ENCODE peak calls at places on chromosomes 2 and 18, in seven cellular contexts. J, K, O, H, E, I and Q are unnamed samples.
A peak's percentile ranks its signal among the peaks of the same experiment; 100 is the strongest.

GRCh38 chr2:126832038-126832437 is 66.7 kb upstream of the TEX51 start:
- DNase-seq in J (no peak), K (no peak), O (no peak), H (no peak), E (no peak), I (no peak), Q (no peak)

GRCh38 chr2:164826293-164827243 is 15.1 kb downstream of the COBLL1 start:
- DNase-seq in J (no peak), K (no peak), O (peak; percentile 71), H (no peak), E (no peak), I (peak; percentile 81), Q (peak; percentile 85)

GRCh38 chr18:28175047-28175929 is 1.6 kb downstream of the CDH2 start:
- DNase-seq in J (no peak), K (no peak), O (peak; percentile 71), H (no peak), E (no peak), I (peak; percentile 74), Q (no peak)

GRCh38 chr2:240139011-240139441 is 1.4 kb downstream of the OTOS start:
- DNase-seq in J (no peak), K (no peak), O (no peak), H (no peak), E (no peak), I (no peak), Q (no peak)

GRCh38 chr18:36662000-36662399 is 166.8 kb downstream of the TPGS2 start:
- DNase-seq in J (no peak), K (no peak), O (no peak), H (no peak), E (no peak), I (no peak), Q (peak; percentile 25)

GRCh38 chr2:237558918-237559645 is 7.3 kb upstream of the PRLH start:
- DNase-seq in J (no peak), K (no peak), O (no peak), H (no peak), E (no peak), I (no peak), Q (peak; percentile 98)

GRCh38 chr2:148586528-148587128 is 57.9 kb upstream of the EPC2 start:
- DNase-seq in J (no peak), K (no peak), O (no peak), H (no peak), E (no peak), I (no peak), Q (no peak)

GRCh38 chr18:69469444-69469919 is 68.8 kb downstream of the DOK6 start:
- DNase-seq in J (peak; percentile 45), K (no peak), O (peak; percentile 29), H (peak; percentile 29), E (peak; percentile 29), I (no peak), Q (peak; percentile 41)

GRCh38 chr2:188285049-188285448 is 6.6 kb upstream of the GULP1 start:
- DNase-seq in J (no peak), K (no peak), O (no peak), H (no peak), E (no peak), I (no peak), Q (no peak)

GRCh38 chr2:128630974-128631697 is 312.5 kb upstream of the HS6ST1 start:
- DNase-seq in J (no peak), K (no peak), O (no peak), H (no peak), E (no peak), I (no peak), Q (no peak)

GRCh38 chr2:8582191-8582849 is 99.5 kb upstream of the ID2 start:
- DNase-seq in J (no peak), K (no peak), O (no peak), H (no peak), E (no peak), I (no peak), Q (no peak)

GRCh38 chr2:69490486-69490885 is 53.3 kb upstream of the NFU1 start:
- DNase-seq in J (no peak), K (no peak), O (no peak), H (no peak), E (no peak), I (no peak), Q (no peak)

GRCh38 chr2:159402790-159403189 is 116.3 kb upstream of the WDSUB1 start:
- DNase-seq in J (no peak), K (no peak), O (no peak), H (no peak), E (no peak), I (peak; percentile 9), Q (no peak)

GRCh38 chr2:159396796-159397195 is 110.3 kb upstream of the WDSUB1 start:
- DNase-seq in J (no peak), K (no peak), O (peak; percentile 13), H (no peak), E (no peak), I (no peak), Q (no peak)

GRCh38 chr2:159399716-159400525 is 113.4 kb upstream of the WDSUB1 start:
- DNase-seq in J (no peak), K (no peak), O (no peak), H (no peak), E (no peak), I (no peak), Q (peak; percentile 35)
- TF ChIP-seq JUND in J (no peak), K (no peak), O (no peak), H (no peak), E (no peak), I (no peak), Q (no peak)

GRCh38 chr2:129721841-129722240 is 257.6 kb upstream of the RAB6C start:
- DNase-seq in J (no peak), K (no peak), O (no peak), H (peak; percentile 20), E (no peak), I (no peak), Q (no peak)

GRCh38 chr2:129720761-129721160 is 258.7 kb upstream of the RAB6C start:
- DNase-seq in J (no peak), K (no peak), O (no peak), H (no peak), E (no peak), I (no peak), Q (no peak)

GRCh38 chr2:129724021-129724757 is 255.3 kb upstream of the RAB6C start:
- DNase-seq in J (no peak), K (no peak), O (no peak), H (no peak), E (no peak), I (no peak), Q (no peak)

GRCh38 chr2:129722306-129723020 is 257.0 kb upstream of the RAB6C start:
- DNase-seq in J (no peak), K (no peak), O (no peak), H (no peak), E (no peak), I (no peak), Q (no peak)

DNA sequence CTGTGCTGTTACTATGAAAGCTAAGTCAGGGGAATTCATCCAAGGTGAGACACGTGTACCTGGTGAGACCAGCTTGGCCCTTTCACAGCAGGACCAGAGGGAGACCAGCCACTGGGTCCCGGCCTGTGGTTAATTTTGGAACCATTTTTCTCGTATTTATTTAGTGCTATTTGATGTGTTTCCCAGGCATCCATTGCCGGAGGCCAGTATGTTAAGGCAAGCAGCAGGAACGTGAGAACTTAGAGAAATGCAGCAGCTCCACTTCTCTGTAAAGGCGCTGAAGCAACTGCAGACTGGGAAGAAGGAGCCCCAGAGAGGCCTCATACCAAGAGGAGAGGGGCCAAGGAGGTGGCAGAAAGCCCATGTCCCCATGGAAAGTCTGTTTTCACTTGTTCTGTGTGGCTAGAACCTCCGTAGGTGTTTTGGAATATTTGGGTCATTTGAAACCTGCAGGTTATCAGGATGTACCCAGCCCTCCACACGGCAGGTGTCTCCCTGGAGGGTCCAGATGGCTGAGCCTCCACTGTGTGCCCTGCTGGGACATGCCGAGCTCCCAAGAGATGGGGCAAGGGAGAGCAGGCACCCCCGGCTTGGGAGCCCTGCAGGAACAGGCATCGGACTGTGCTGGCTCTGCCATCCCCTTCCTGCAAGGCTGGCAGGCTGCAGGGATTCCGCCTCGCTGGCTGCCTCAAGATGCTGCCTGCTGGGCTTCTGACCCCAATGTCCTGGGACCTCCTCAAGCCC is 256.0 kb upstream of the RAB6C start:
- DNase-seq in J (no peak), K (no peak), O (no peak), H (no peak), E (no peak), I (no peak), Q (peak; percentile 55)
- TF ChIP-seq JUND in J (no peak), K (no peak), O (no peak), H (no peak), E (no peak), I (no peak), Q (no peak)

GRCh38 chr18:76426738-76427305 is 68.2 kb downstream of the ZNF516 start:
- DNase-seq in J (peak; percentile 13), K (no peak), O (peak; percentile 72), H (peak; percentile 70), E (no peak), I (peak; percentile 14), Q (peak; percentile 45)

GRCh38 chr18:76431437-76432273 is 63.4 kb downstream of the ZNF516 start:
- DNase-seq in J (no peak), K (no peak), O (no peak), H (peak; percentile 16), E (no peak), I (no peak), Q (no peak)

GRCh38 chr18:76430636-76431035 is 64.4 kb downstream of the ZNF516 start:
- DNase-seq in J (no peak), K (no peak), O (no peak), H (no peak), E (no peak), I (no peak), Q (no peak)

GRCh38 chr18:76429262-76430126 is 65.5 kb downstream of the ZNF516 start:
- DNase-seq in J (no peak), K (no peak), O (no peak), H (no peak), E (no peak), I (no peak), Q (no peak)

DNA sequence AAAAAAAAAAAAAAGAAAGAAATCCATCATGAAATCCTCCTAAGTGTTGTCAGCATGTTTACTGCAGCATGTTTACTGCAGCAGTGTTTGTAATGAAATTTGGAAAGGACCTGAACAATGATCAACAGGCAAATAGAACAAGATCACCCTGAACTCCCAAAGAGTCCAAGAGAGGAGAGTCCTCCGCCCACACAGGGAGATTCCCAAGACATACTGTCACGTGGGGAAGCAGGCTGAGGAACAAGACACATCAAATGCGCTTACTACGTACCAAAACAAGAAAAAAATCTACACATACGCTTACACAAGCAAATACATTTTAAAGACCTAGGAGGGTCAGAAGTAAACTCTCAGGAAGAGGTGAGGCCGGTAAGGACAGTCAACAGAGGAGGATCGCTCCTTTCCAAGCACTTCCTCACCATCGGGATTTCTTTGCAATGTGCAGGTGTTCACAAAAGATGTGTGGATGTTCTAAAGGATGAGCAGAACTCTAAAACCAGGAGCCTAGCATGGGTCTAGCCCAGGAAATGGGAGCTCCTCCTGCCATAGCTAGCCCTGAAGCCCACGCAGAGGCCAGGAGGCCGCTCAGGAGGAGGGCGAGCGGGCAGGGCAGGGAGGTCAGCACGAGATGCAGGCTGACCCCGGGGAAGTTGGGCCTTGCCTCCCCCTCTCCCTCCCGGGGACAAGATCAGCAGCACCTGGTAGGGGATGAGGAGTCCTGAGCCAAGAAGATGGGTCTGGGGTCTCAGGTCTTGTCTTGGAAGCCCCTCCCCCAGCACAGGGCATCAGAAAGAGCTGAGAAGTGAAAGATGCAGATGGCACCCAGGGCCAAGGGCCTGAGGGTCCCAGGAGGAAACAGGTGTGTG is 66.4 kb downstream of the ZNF516 start:
- DNase-seq in J (no peak), K (no peak), O (no peak), H (no peak), E (no peak), I (no peak), Q (no peak)
- TF ChIP-seq JUND in J (no peak), K (no peak), O (no peak), H (no peak), E (no peak), I (no peak), Q (no peak)

GRCh38 chr2:10343191-10343590 is 40.5 kb downstream of the HPCAL1 start:
- DNase-seq in J (no peak), K (no peak), O (no peak), H (peak; percentile 65), E (no peak), I (no peak), Q (no peak)
- TF ChIP-seq JUND in J (no peak), K (no peak), O (no peak), H (peak; percentile 58), E (no peak), I (no peak), Q (no peak)